ENCODE peak calls at places on chromosomes 2 and 18, in six cellular contexts. U is left lung, Q is tibial artery, B is SJCRH30, T is H9, Y is caudate nucleus. E is an unnamed sample.

GRCh38 chr2:190838492-190838910 is 42.1 kb upstream of the GLS start:
- DNase-seq in U (no peak), Q (no peak), B (peak), T (no peak), Y (no peak), E (no peak)

GRCh38 chr2:197434541-197435513 is at the start of gene SF3B1:
- DNase-seq in U (peak), Q (peak), B (peak), T (peak), Y (peak), E (peak)

GRCh38 chr18:23640023-23640422 is 22.7 kb downstream of the ANKRD29 start:
- DNase-seq in U (no peak), Q (no peak), B (no peak), T (no peak), Y (no peak), E (no peak)

GRCh38 chr2:68465081-68465916 is 1.8 kb downstream of the FBXO48 start:
- DNase-seq in U (no peak), Q (no peak), B (no peak), T (no peak), Y (no peak), E (no peak)

GRCh38 chr2:122384768-122385333 is 629.4 kb downstream of the TSN start:
- DNase-seq in U (no peak), Q (no peak), B (no peak), T (no peak), Y (no peak), E (no peak)

GRCh38 chr2:2740238-2740775 is 409.2 kb upstream of the MYT1L start:
- DNase-seq in U (no peak), Q (no peak), B (no peak), T (no peak), Y (no peak), E (no peak)

GRCh38 chr18:74281011-74281638 is 10.6 kb downstream of the CYB5A start:
- DNase-seq in U (no peak), Q (no peak), B (no peak), T (peak), Y (no peak), E (peak)

GRCh38 chr2:124983595-124983994 is 958.5 kb downstream of the CNTNAP5 start:
- DNase-seq in U (no peak), Q (no peak), B (no peak), T (no peak), Y (no peak), E (no peak)

GRCh38 chr18:10926565-10927194 is 222.7 kb downstream of the PIEZO2 start:
- DNase-seq in U (peak), Q (no peak), B (peak), T (no peak), Y (no peak), E (no peak)

GRCh38 chr18:64175432-64175831 is 26.5 kb upstream of the LINC00305 start:
- DNase-seq in U (no peak), Q (no peak), B (no peak), T (peak), Y (no peak), E (no peak)

GRCh38 chr18:48545690-48546365 is 7.0 kb downstream of the CTIF start:
- DNase-seq in U (peak), Q (peak), B (peak), T (peak), Y (peak), E (peak)

GRCh38 chr2:153595939-153596338 is 117.4 kb upstream of the RPRM start:
- DNase-seq in U (no peak), Q (no peak), B (peak), T (peak), Y (no peak), E (no peak)

GRCh38 chr2:98822301-98823164 is 91.6 kb upstream of the MGAT4A start:
- DNase-seq in U (peak), Q (peak), B (no peak), T (peak), Y (no peak), E (no peak)

GRCh38 chr2:134218928-134219707 is 34.8 kb upstream of the MGAT5 start:
- DNase-seq in U (peak), Q (peak), B (no peak), T (no peak), Y (no peak), E (no peak)

GRCh38 chr2:20490300-20491181 is 43.7 kb downstream of the RHOB start:
- DNase-seq in U (no peak), Q (peak), B (peak), T (no peak), Y (no peak), E (no peak)

GRCh38 chr18:76767954-76768353 is 54.4 kb upstream of the ZNF236 start:
- DNase-seq in U (no peak), Q (no peak), B (no peak), T (no peak), Y (no peak), E (no peak)

DNA sequence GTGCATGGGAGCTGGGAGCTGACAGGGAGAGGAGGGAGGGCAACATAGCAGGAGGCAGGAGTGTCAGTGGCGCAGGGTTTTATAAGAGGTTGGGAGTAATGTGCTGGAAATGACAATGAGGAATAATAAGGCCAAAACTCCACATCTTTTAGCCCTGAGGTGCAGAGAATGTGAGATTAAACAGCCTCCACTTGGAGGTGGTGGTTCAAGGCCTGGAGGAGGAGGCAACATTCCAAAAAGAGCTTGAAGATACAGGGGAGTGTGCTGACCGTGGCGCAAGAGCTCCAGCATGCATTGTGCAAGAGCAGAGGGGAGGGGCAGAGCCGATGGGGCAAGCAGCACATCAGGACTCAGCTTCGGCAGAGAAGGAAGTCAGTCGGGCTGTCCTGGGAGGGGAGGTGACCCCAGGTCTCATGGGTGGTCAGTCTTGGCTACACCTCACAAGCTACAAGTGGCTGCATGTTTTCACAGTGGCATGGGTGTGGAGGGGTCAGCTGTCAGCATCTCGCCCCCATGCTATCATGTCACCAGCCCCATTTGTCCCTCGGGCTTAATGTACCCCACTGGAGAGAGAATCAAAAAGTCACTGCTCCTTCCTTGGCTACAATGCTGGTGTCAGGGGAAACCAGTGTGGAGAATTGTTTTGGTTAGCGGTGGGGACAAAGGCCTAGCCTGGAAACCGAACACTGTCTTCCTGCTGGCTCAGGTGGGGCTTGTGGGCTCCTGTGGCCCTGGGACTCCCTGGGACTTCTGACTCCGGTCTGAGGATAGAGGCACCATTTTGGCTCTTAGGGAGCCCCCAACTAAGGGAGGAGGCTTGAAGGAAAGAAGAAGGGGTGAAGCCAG is 208.0 kb downstream of the ZFP36L2 start:
- DNase-seq in U (peak), Q (peak), B (no peak), T (no peak), Y (no peak), E (no peak)
- H3K27ac ChIP-seq in U (peak), Q (no peak), B (no peak), T (no peak), Y (no peak), E (peak)

DNA sequence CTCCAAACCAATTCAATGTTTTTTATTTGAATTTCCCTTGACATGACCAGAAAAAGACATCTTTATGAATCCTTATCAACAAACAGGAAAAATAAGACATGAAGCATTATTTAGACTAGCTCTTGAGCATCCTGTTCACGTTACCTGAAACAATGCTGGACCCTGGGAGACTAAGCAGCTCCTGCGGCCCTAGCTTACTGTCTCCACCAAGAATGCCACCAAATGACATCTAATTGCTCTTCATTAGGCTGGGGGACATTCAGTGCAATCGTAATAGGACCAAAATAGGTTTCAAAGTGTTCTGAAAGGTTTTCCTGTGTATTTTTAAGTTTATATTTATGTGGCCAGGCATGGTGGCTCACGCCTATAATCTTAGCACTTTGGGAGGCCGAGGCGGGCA is 25.5 kb downstream of the NFE2L2 start:
- DNase-seq in U (no peak), Q (no peak), B (no peak), T (no peak), Y (no peak), E (no peak)
- H3K27ac ChIP-seq in U (peak), Q (peak), B (no peak), T (no peak), Y (peak), E (peak)

GRCh38 chr2:231398585-231398984 is 3.1 kb downstream of the B3GNT7 start:
- DNase-seq in U (peak), Q (no peak), B (no peak), T (no peak), Y (no peak), E (no peak)

GRCh38 chr2:231397928-231398294 is 2.4 kb downstream of the B3GNT7 start:
- DNase-seq in U (peak), Q (no peak), B (no peak), T (no peak), Y (no peak), E (no peak)

GRCh38 chr2:231397011-231397927 is 1.8 kb downstream of the B3GNT7 start:
- DNase-seq in U (peak), Q (no peak), B (no peak), T (no peak), Y (no peak), E (no peak)

GRCh38 chr2:231399046-231399852 is 3.7 kb downstream of the B3GNT7 start:
- DNase-seq in U (no peak), Q (no peak), B (no peak), T (no peak), Y (no peak), E (no peak)

DNA sequence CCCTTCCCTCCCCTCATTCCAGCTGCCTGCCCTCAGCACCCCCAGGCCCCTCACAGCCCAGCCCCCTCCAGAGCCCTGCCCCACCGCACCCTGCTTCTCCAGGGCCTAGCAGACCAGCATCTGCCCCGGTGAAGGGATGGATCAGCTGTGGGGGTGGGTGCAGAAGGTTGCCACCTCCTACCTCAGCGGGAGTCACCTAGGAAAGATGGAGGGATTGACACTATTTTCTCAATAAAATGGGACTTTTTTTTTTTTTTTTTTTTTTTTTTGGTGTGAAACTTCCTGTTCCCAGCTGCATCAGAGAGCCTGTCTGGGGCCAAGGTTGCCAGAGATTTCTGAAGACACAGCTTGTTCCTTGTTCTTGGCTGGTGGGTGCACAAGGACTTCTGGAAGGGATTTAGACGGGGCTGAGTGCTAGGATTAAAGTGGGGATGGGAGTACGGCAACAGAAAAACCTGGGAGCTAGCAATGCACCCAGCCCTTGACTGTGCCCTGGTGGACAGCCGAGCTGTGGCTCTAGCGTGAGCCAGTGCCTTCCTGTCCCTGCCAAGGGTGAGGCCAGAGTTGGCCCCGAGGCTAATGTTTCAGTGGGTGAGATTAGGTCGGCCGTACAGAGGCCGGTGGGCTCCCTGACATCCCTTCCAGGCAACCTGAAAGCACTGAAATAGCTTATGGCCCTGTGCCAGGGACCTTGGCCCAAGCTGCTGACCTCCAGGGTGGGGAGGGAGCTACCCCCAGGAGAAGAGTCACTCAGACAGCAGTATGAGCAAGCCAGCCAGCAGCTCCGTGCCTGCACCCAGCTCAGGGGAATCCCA is 4.5 kb downstream of the B3GNT7 start:
- DNase-seq in U (no peak), Q (peak), B (peak), T (no peak), Y (peak), E (peak)
- H3K27ac ChIP-seq in U (peak), Q (peak), B (peak), T (no peak), Y (peak), E (peak)

DNA sequence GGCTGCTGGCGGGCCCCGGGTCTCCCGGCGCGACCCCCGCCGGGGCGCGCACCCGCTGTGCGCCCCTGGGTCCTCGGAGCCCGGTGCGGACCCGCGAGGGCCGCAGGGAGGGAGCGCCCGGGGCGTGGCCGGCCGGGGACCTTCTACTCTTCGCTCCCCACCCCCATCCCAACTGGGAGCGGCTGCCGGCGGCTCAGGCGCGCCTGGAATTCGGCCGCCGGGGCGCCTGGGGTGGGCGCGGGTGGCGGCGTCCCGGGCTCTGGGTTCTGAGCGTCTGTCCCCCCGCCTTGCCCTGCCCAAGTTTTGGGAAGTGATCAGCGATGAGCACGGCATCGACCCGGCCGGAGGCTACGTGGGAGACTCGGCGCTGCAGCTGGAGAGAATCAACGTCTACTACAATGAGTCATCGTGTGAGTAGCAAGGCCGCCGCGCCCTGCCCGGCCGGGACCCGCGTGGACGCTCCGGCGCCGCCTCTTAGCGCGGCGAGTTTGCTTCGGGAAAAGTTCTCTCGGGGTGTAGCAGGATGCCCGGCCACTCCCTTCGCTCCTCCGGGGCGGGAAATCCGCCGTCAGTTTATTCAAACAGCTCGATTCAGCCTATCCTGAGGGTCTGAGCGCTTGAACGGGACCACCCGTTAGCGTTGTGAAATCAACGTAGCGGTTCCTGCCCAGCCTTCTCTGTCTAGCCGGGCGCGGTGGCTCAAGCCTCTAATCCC is 502 bp downstream of the TUBB6 start:
- DNase-seq in U (peak), Q (peak), B (peak), T (peak), Y (no peak), E (no peak)
- H3K27ac ChIP-seq in U (peak), Q (peak), B (peak), T (no peak), Y (no peak), E (no peak)

GRCh38 chr2:60555066-60555793 is 1.8 kb upstream of the BCL11A start:
- DNase-seq in U (peak), Q (no peak), B (peak), T (peak), Y (peak), E (no peak)
- H3K27ac ChIP-seq in U (no peak), Q (no peak), B (no peak), T (peak), Y (no peak), E (no peak)

DNA sequence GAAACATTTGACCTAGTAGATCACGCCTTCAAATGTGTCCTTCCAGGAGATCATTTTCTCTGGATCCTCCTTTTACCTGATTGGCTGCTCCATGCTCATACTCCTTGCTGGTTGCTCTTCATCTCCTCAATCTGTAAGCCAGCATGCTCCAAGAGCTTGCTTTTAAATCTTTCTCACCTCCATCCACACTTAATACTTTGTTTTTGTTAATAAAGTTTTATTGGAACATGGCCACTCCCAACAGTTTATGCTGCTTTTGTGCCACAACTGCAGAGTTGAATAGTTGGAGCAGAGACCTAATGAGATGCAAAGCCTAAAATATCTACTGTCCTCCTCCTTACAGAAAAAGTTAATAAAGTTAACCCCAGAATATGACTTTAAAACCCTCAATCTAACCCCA is 60.0 kb downstream of the KLHL14 start:
- DNase-seq in U (no peak), Q (no peak), B (no peak), T (no peak), Y (no peak), E (no peak)
- H3K27ac ChIP-seq in U (no peak), Q (no peak), B (no peak), T (no peak), Y (no peak), E (no peak)

DNA sequence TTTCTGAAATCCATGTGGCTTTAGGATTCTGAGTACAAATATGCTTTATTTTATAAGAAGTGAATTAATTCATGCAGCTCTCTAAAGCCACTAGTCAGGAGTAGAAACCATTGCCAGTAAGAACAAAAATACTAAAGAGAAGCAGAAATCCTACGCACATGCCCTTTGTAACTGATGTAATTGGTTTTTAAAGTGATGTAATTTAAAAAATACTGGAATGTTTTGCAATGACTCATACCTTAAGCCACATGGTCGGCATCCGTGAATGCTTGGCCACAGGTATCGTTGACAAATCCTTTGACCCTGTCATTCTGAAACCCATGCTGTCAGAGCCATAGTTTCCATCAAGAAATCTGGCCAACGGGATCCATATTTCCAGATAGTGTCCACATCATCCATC is 213.3 kb downstream of the ACKR3 start:
- DNase-seq in U (no peak), Q (no peak), B (peak), T (no peak), Y (no peak), E (no peak)
- H3K27ac ChIP-seq in U (no peak), Q (no peak), B (peak), T (no peak), Y (no peak), E (no peak)

DNA sequence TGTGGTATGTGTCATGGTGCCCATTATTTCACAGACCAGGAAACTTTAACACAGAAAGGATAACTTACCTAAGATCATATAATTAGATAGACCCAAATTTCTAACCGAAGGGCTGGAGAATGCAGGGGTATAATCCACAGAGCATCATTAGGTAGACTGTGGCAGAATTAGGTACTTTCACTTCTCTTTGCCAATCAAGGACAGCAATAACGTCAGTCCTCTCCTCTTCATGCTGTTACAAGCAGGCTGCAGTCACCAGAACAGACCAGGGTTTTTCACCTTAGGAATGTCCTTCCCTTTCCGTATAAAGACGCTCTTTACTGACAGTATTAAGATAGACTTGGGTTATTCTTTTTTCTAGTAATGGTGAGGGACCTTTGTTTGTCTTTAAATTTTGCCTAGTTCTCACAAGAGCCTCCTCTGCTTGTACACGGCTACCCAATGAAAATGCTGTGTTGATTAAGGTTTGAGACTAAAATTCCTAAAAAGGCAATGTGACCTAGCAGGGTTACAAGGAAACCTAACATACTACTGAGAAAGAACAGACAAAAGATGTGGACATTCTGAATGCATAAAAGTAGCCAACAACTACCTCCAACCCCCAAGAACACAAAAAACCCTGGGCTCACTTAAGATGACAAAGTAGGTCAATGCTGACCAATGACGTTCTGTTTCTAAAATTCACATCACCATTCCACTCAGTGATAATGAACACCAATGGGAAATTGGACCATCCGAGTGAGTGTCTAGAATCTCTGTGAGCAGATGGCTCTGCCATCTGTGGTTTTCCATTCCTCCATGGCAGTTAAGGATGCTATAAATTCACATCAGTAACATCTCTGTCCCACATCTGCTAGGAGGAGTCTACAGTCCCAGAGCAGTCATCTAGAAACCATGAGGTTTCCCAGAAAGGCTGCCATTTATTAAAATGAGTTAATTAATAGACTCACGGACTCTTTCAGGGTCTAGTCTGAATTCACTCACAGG is 2.1 kb downstream of the PDIA6 start:
- DNase-seq in U (no peak), Q (no peak), B (peak), T (no peak), Y (no peak), E (no peak)
- H3K27ac ChIP-seq in U (peak), Q (peak), B (no peak), T (no peak), Y (peak), E (no peak)

DNA sequence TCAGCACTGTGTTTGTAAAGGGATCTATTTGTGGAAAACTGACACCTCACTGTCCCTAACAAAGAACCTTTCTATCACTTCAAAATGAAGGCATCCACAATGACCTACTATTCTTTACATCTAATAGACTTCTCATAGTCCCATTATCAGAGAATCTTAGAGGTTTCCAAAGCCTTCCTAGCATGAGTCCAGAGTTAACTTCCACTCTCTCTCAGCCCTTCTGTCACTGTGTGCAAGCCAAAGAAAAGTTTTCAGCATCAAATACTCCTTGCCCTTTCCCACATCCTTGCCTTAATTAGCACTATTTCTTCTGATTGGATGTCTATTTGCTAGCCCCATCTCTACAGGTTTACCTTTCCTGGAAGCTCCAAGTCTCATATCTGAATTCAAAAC is 178.5 kb downstream of the ERBB4 start:
- DNase-seq in U (no peak), Q (no peak), B (peak), T (no peak), Y (no peak), E (no peak)
- H3K27ac ChIP-seq in U (no peak), Q (peak), B (no peak), T (no peak), Y (peak), E (peak)